ENCODE peak calls at places on chromosomes 6 and 20, in five cellular contexts. One of them, this sample, is unnamed. For H3K27me3, the result is how much of the 10 kb centered on the place peaks cover.

GRCh38 chr6:40440083-40440482 is 147.1 kb downstream of the LRFN2 start:
- DNase-seq in psoas muscle: no peak
- DNase-seq in fibroblast of lung: no peak
- DNase-seq in kidney epithelial cell: no peak
- DNase-seq in astrocyte: no peak
- DNase-seq in this sample: peak

GRCh38 chr6:11473008-11473740 is 64.4 kb upstream of the TMEM170B start:
- DNase-seq in astrocyte: no peak
- DNase-seq in kidney epithelial cell: no peak
- DNase-seq in fibroblast of lung: no peak
- DNase-seq in psoas muscle: no peak
- DNase-seq in this sample: no peak

GRCh38 chr6:100468966-100469859 is 4.5 kb upstream of the SIM1 start:
- DNase-seq in fibroblast of lung: no peak
- DNase-seq in astrocyte: no peak
- DNase-seq in kidney epithelial cell: no peak
- DNase-seq in psoas muscle: no peak
- DNase-seq in this sample: no peak

GRCh38 chr6:94559829-94560537 is 1017.4 kb upstream of the MANEA start:
- DNase-seq in psoas muscle: no peak
- DNase-seq in astrocyte: no peak
- DNase-seq in kidney epithelial cell: no peak
- DNase-seq in fibroblast of lung: no peak
- DNase-seq in this sample: no peak

GRCh38 chr20:63657260-63657936 is 714 bp upstream of the RTEL1 start:
- DNase-seq in psoas muscle: no peak
- DNase-seq in fibroblast of lung: no peak
- DNase-seq in kidney epithelial cell: no peak
- DNase-seq in astrocyte: no peak
- DNase-seq in this sample: no peak

GRCh38 chr6:95923518-95923917 is 92.3 kb upstream of the FUT9 start:
- DNase-seq in psoas muscle: no peak
- DNase-seq in kidney epithelial cell: no peak
- DNase-seq in astrocyte: no peak
- DNase-seq in fibroblast of lung: no peak
- DNase-seq in this sample: peak

GRCh38 chr20:20017852-20018245 is 687 bp downstream of the NAA20 start:
- DNase-seq in psoas muscle: no peak
- DNase-seq in astrocyte: no peak
- DNase-seq in fibroblast of lung: peak
- DNase-seq in kidney epithelial cell: no peak
- DNase-seq in this sample: peak

GRCh38 chr20:46011631-46012482 is 3.1 kb downstream of the MMP9 start:
- DNase-seq in kidney epithelial cell: no peak
- DNase-seq in fibroblast of lung: peak
- DNase-seq in astrocyte: no peak
- DNase-seq in psoas muscle: peak
- DNase-seq in this sample: peak

GRCh38 chr20:844473-845225 is 11.1 kb downstream of the FAM110A start:
- DNase-seq in fibroblast of lung: peak
- DNase-seq in psoas muscle: peak
- DNase-seq in astrocyte: peak
- DNase-seq in kidney epithelial cell: peak
- DNase-seq in this sample: peak

GRCh38 chr20:20023395-20023794 is 6.2 kb downstream of the NAA20 start:
- DNase-seq in kidney epithelial cell: no peak
- DNase-seq in psoas muscle: no peak
- DNase-seq in astrocyte: no peak
- DNase-seq in fibroblast of lung: no peak
- DNase-seq in this sample: no peak

GRCh38 chr6:148203970-148204369 is 138.7 kb upstream of the SASH1 start:
- DNase-seq in astrocyte: peak
- DNase-seq in psoas muscle: no peak
- DNase-seq in fibroblast of lung: peak
- DNase-seq in kidney epithelial cell: no peak
- DNase-seq in this sample: no peak

GRCh38 chr6:147752686-147753418 is 244.4 kb downstream of the SAMD5 start:
- DNase-seq in kidney epithelial cell: no peak
- DNase-seq in psoas muscle: no peak
- DNase-seq in astrocyte: no peak
- DNase-seq in fibroblast of lung: peak
- DNase-seq in this sample: no peak

GRCh38 chr20:36836591-36837329 is 39.2 kb upstream of the TLDC2 start:
- DNase-seq in astrocyte: no peak
- DNase-seq in psoas muscle: peak
- DNase-seq in fibroblast of lung: no peak
- DNase-seq in kidney epithelial cell: no peak
- DNase-seq in this sample: peak

GRCh38 chr6:44473870-44474631 is 86.5 kb downstream of the CDC5L start:
- DNase-seq in psoas muscle: no peak
- DNase-seq in astrocyte: no peak
- DNase-seq in kidney epithelial cell: no peak
- DNase-seq in fibroblast of lung: no peak
- DNase-seq in this sample: no peak

GRCh38 chr6:168326294-168327261 is 7.0 kb upstream of the DACT2 start:
- DNase-seq in astrocyte: peak
- DNase-seq in psoas muscle: no peak
- DNase-seq in kidney epithelial cell: no peak
- DNase-seq in fibroblast of lung: peak
- DNase-seq in this sample: no peak

GRCh38 chr6:166760288-166760687 is 133.2 kb upstream of the RPS6KA2 start:
- DNase-seq in astrocyte: no peak
- DNase-seq in psoas muscle: no peak
- DNase-seq in kidney epithelial cell: no peak
- DNase-seq in fibroblast of lung: no peak
- DNase-seq in this sample: no peak

GRCh38 chr6:30544666-30545272 is 11.5 kb downstream of the GNL1 start:
- DNase-seq in psoas muscle: no peak
- DNase-seq in kidney epithelial cell: no peak
- DNase-seq in astrocyte: peak
- DNase-seq in fibroblast of lung: peak
- DNase-seq in this sample: peak

GRCh38 chr6:32825966-32826365 is 9.2 kb upstream of the HLA-DOB start:
- DNase-seq in kidney epithelial cell: no peak
- DNase-seq in psoas muscle: no peak
- DNase-seq in astrocyte: peak
- DNase-seq in fibroblast of lung: peak
- DNase-seq in this sample: peak
- TF ChIP-seq CTCF in kidney epithelial cell: peak
- TF ChIP-seq CTCF in psoas muscle: peak
- TF ChIP-seq CTCF in astrocyte: peak
- TF ChIP-seq CTCF in fibroblast of lung: no peak
- TF ChIP-seq CTCF in this sample: peak

GRCh38 chr20:57222631-57222950 is 43.9 kb downstream of the BMP7 start:
- DNase-seq in kidney epithelial cell: no peak
- DNase-seq in astrocyte: no peak
- DNase-seq in fibroblast of lung: no peak
- DNase-seq in psoas muscle: no peak
- DNase-seq in this sample: no peak
- H3K27me3 ChIP-seq in kidney epithelial cell: under half
- H3K27me3 ChIP-seq in astrocyte: under half
- H3K27me3 ChIP-seq in fibroblast of lung: under half
- H3K27me3 ChIP-seq in psoas muscle: under half
- H3K27me3 ChIP-seq in this sample: under half

GRCh38 chr20:10447028-10447427 is 11.9 kb downstream of the SLX4IP start:
- DNase-seq in kidney epithelial cell: no peak
- DNase-seq in astrocyte: peak
- DNase-seq in psoas muscle: no peak
- DNase-seq in fibroblast of lung: peak
- DNase-seq in this sample: peak
- H3K4me3 ChIP-seq in kidney epithelial cell: no peak
- H3K4me3 ChIP-seq in astrocyte: no peak
- H3K4me3 ChIP-seq in psoas muscle: no peak
- H3K4me3 ChIP-seq in fibroblast of lung: peak
- H3K4me3 ChIP-seq in this sample: no peak

GRCh38 chr6:31712296-31712695 is 2.9 kb upstream of the LY6G6D start:
- DNase-seq in astrocyte: no peak
- DNase-seq in kidney epithelial cell: no peak
- DNase-seq in psoas muscle: no peak
- DNase-seq in fibroblast of lung: no peak
- DNase-seq in this sample: no peak
- TF ChIP-seq CTCF in astrocyte: no peak
- TF ChIP-seq CTCF in kidney epithelial cell: peak
- TF ChIP-seq CTCF in psoas muscle: no peak
- TF ChIP-seq CTCF in fibroblast of lung: no peak
- TF ChIP-seq CTCF in this sample: peak

GRCh38 chr6:27650620-27651370 is 177.9 kb upstream of the ZNF184 start:
- DNase-seq in astrocyte: peak
- DNase-seq in kidney epithelial cell: no peak
- DNase-seq in psoas muscle: no peak
- DNase-seq in fibroblast of lung: peak
- DNase-seq in this sample: peak

GRCh38 chr6:27651371-27651732 is 178.4 kb upstream of the ZNF184 start:
- DNase-seq in fibroblast of lung: peak
- DNase-seq in astrocyte: peak
- DNase-seq in psoas muscle: no peak
- DNase-seq in kidney epithelial cell: no peak
- DNase-seq in this sample: peak
- H3K27me3 ChIP-seq in fibroblast of lung: under half
- H3K27me3 ChIP-seq in astrocyte: under half
- H3K27me3 ChIP-seq in psoas muscle: under half
- H3K27me3 ChIP-seq in kidney epithelial cell: under half
- H3K27me3 ChIP-seq in this sample: under half

GRCh38 chr6:37668251-37668650 is 29.4 kb downstream of the MDGA1 start:
- DNase-seq in psoas muscle: no peak
- DNase-seq in fibroblast of lung: no peak
- DNase-seq in kidney epithelial cell: no peak
- DNase-seq in astrocyte: peak
- DNase-seq in this sample: peak

GRCh38 chr6:37669887-37670437 is 27.7 kb downstream of the MDGA1 start:
- DNase-seq in fibroblast of lung: no peak
- DNase-seq in astrocyte: no peak
- DNase-seq in psoas muscle: no peak
- DNase-seq in kidney epithelial cell: no peak
- DNase-seq in this sample: no peak

GRCh38 chr6:37665309-37665708 is 32.4 kb downstream of the MDGA1 start:
- DNase-seq in fibroblast of lung: no peak
- DNase-seq in psoas muscle: no peak
- DNase-seq in kidney epithelial cell: no peak
- DNase-seq in astrocyte: no peak
- DNase-seq in this sample: no peak

GRCh38 chr6:37669306-37669705 is 28.4 kb downstream of the MDGA1 start:
- DNase-seq in psoas muscle: no peak
- DNase-seq in kidney epithelial cell: no peak
- DNase-seq in fibroblast of lung: no peak
- DNase-seq in astrocyte: no peak
- DNase-seq in this sample: no peak

DNA sequence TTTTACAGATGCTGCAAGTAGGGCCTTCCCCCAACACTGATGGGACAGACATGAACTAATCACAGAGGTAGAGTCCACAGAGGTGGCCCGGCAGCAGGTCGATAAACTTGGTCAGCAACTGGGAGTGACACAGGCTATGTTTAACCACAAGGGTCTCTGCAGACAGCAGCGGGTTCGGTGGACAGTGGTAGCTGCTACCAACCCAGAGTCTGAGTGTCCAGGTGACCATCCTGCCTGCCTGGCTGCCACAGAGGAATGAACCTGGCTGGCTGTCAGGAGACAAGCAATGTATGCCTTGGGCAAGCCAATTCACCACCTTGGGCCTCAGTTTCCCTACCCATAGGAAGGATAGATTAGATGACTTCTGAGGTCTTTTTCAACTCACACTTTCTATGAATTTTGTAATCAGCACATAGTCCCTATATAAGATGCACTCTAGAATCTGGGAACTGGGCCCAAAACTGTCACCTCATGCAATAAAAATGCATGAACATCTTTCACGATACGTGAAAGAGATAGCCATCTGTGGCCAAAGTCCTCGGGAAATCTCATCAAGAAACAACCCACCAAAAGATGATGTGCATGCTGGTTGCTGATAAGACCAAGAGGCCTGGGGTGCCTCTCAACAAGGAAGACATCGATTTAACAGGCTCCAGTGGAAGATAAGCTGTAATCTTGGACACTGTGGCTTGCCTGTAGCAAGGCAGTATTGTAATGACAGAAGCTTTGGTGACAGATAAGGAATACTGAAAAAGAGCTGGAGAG is 30.5 kb downstream of the MDGA1 start:
- DNase-seq in kidney epithelial cell: no peak
- DNase-seq in fibroblast of lung: peak
- DNase-seq in psoas muscle: no peak
- DNase-seq in astrocyte: peak
- DNase-seq in this sample: no peak
- H3K4me3 ChIP-seq in kidney epithelial cell: no peak
- H3K4me3 ChIP-seq in fibroblast of lung: no peak
- H3K4me3 ChIP-seq in psoas muscle: no peak
- H3K4me3 ChIP-seq in astrocyte: no peak
- H3K4me3 ChIP-seq in this sample: no peak

This sample was measured in bronchial epithelial cell.